ENCODE peak calls at places on chromosomes 13 and 19, in nine cellular contexts. One of them, this sample, is unnamed.

GRCh38 chr13:34469212-34469983 is 472.7 kb upstream of the NBEA start:
- DNase-seq in AG10803: no peak
- DNase-seq in activated T-helper 1 cell treated with anti-CD3 and anti-CD28 coated beads, Interleukin-12 subunit alpha, Interleukin-12 subunit beta, Interleukin-2, Interleukin-4 antibody, amounts not matched to agents 30 ng/mL and 10 ng/mL and 1 ng/mL, durations not matched to agents 14 hours and 24 hours and 36 hours: no peak
- DNase-seq in IMR-90: no peak
- DNase-seq in amygdala: no peak
- DNase-seq in endothelial cell: no peak
- DNase-seq in dermis blood vessel endothelial cell: peak
- DNase-seq in HS-27A: no peak
- DNase-seq in NCI-H1105: peak
- DNase-seq in this sample: no peak

GRCh38 chr19:43504426-43505185 is at the start of gene PHLDB3:
- DNase-seq in AG10803: peak
- DNase-seq in activated T-helper 1 cell treated with anti-CD3 and anti-CD28 coated beads, Interleukin-12 subunit alpha, Interleukin-12 subunit beta, Interleukin-2, Interleukin-4 antibody, amounts not matched to agents 30 ng/mL and 10 ng/mL and 1 ng/mL, durations not matched to agents 14 hours and 24 hours and 36 hours: peak
- DNase-seq in IMR-90: peak
- DNase-seq in amygdala: peak
- DNase-seq in endothelial cell: no peak
- DNase-seq in dermis blood vessel endothelial cell: peak
- DNase-seq in HS-27A: no peak
- DNase-seq in NCI-H1105: peak
- DNase-seq in this sample: peak

GRCh38 chr13:31209172-31209818 is 9.5 kb downstream of the B3GLCT start:
- DNase-seq in AG10803: peak
- DNase-seq in activated T-helper 1 cell treated with anti-CD3 and anti-CD28 coated beads, Interleukin-12 subunit alpha, Interleukin-12 subunit beta, Interleukin-2, Interleukin-4 antibody, amounts not matched to agents 30 ng/mL and 10 ng/mL and 1 ng/mL, durations not matched to agents 14 hours and 24 hours and 36 hours: no peak
- DNase-seq in IMR-90: peak
- DNase-seq in amygdala: no peak
- DNase-seq in endothelial cell: no peak
- DNase-seq in dermis blood vessel endothelial cell: peak
- DNase-seq in HS-27A: no peak
- DNase-seq in NCI-H1105: peak
- DNase-seq in this sample: peak

GRCh38 chr13:25574437-25575426 is 203.0 kb downstream of the ATP8A2 start:
- DNase-seq in AG10803: peak
- DNase-seq in activated T-helper 1 cell treated with anti-CD3 and anti-CD28 coated beads, Interleukin-12 subunit alpha, Interleukin-12 subunit beta, Interleukin-2, Interleukin-4 antibody, amounts not matched to agents 30 ng/mL and 10 ng/mL and 1 ng/mL, durations not matched to agents 14 hours and 24 hours and 36 hours: peak
- DNase-seq in IMR-90: peak
- DNase-seq in amygdala: peak
- DNase-seq in endothelial cell: peak
- DNase-seq in dermis blood vessel endothelial cell: peak
- DNase-seq in HS-27A: peak
- DNase-seq in NCI-H1105: peak
- DNase-seq in this sample: peak

GRCh38 chr13:99580500-99581268 is 79.4 kb downstream of the TM9SF2 start:
- DNase-seq in AG10803: no peak
- DNase-seq in activated T-helper 1 cell treated with anti-CD3 and anti-CD28 coated beads, Interleukin-12 subunit alpha, Interleukin-12 subunit beta, Interleukin-2, Interleukin-4 antibody, amounts not matched to agents 30 ng/mL and 10 ng/mL and 1 ng/mL, durations not matched to agents 14 hours and 24 hours and 36 hours: no peak
- DNase-seq in IMR-90: no peak
- DNase-seq in amygdala: no peak
- DNase-seq in endothelial cell: no peak
- DNase-seq in dermis blood vessel endothelial cell: no peak
- DNase-seq in HS-27A: no peak
- DNase-seq in NCI-H1105: no peak
- DNase-seq in this sample: no peak

GRCh38 chr19:28633223-28634030 is 579.5 kb downstream of the UQCRFS1 start:
- DNase-seq in AG10803: peak
- DNase-seq in activated T-helper 1 cell treated with anti-CD3 and anti-CD28 coated beads, Interleukin-12 subunit alpha, Interleukin-12 subunit beta, Interleukin-2, Interleukin-4 antibody, amounts not matched to agents 30 ng/mL and 10 ng/mL and 1 ng/mL, durations not matched to agents 14 hours and 24 hours and 36 hours: peak
- DNase-seq in IMR-90: peak
- DNase-seq in amygdala: peak
- DNase-seq in endothelial cell: peak
- DNase-seq in dermis blood vessel endothelial cell: peak
- DNase-seq in HS-27A: peak
- DNase-seq in NCI-H1105: peak
- DNase-seq in this sample: peak

GRCh38 chr13:35984287-35984686 is 146.9 kb downstream of the DCLK1 start:
- DNase-seq in AG10803: no peak
- DNase-seq in activated T-helper 1 cell treated with anti-CD3 and anti-CD28 coated beads, Interleukin-12 subunit alpha, Interleukin-12 subunit beta, Interleukin-2, Interleukin-4 antibody, amounts not matched to agents 30 ng/mL and 10 ng/mL and 1 ng/mL, durations not matched to agents 14 hours and 24 hours and 36 hours: no peak
- DNase-seq in IMR-90: no peak
- DNase-seq in amygdala: no peak
- DNase-seq in endothelial cell: no peak
- DNase-seq in dermis blood vessel endothelial cell: no peak
- DNase-seq in HS-27A: no peak
- DNase-seq in NCI-H1105: no peak
- DNase-seq in this sample: no peak

GRCh38 chr19:48480476-48481190 is 11.5 kb downstream of the CYTH2 start:
- DNase-seq in AG10803: peak
- DNase-seq in activated T-helper 1 cell treated with anti-CD3 and anti-CD28 coated beads, Interleukin-12 subunit alpha, Interleukin-12 subunit beta, Interleukin-2, Interleukin-4 antibody, amounts not matched to agents 30 ng/mL and 10 ng/mL and 1 ng/mL, durations not matched to agents 14 hours and 24 hours and 36 hours: peak
- DNase-seq in IMR-90: no peak
- DNase-seq in amygdala: peak
- DNase-seq in endothelial cell: no peak
- DNase-seq in dermis blood vessel endothelial cell: peak
- DNase-seq in HS-27A: no peak
- DNase-seq in NCI-H1105: no peak
- DNase-seq in this sample: no peak

This sample was measured in NCI-H446.